ENCODE peak calls at places on chromosomes 12 and 14, in eight cellular contexts. X, J, A, Q, L, N, Y and U are unnamed samples.

GRCh38 chr14:103393687-103394626 is 8.7 kb downstream of the MARK3 start:
- DNase-seq in Y (peak; percentile 53), Q (peak; percentile 70), L (peak; percentile 44), N (peak; percentile 41), X (no peak), J (no peak), A (no peak), U (no peak)

GRCh38 chr14:36767603-36768281 is 106.1 kb downstream of the PAX9 start:
- DNase-seq in J (no peak), N (peak; percentile 99), A (no peak), Y (no peak), Q (peak; percentile 27), X (no peak), L (peak; percentile 55), U (no peak)

GRCh38 chr12:52413787-52414345 is 7.7 kb upstream of the KRT82 start:
- DNase-seq in J (no peak), Y (no peak), L (no peak), A (no peak), X (no peak), Q (no peak), N (no peak), U (no peak)

GRCh38 chr14:89294060-89294459 is 123.0 kb downstream of the FOXN3 start:
- DNase-seq in Q (no peak), Y (no peak), J (no peak), N (no peak), A (no peak), L (no peak), X (no peak), U (no peak)

GRCh38 chr14:91866061-91866460 is 1.3 kb downstream of the TC2N start:
- DNase-seq in N (no peak), Q (peak; percentile 71), X (no peak), Y (no peak), L (peak; percentile 52), A (no peak), J (no peak), U (no peak)

GRCh38 chr12:79747274-79747673 is 56.5 kb upstream of the PAWR start:
- DNase-seq in X (no peak), L (no peak), Y (peak; percentile 55), A (no peak), Q (no peak), N (no peak), J (no peak), U (no peak)

GRCh38 chr12:100717733-100718067 is 76.9 kb upstream of the ANO4 start:
- DNase-seq in L (no peak), N (peak; percentile 13), Y (no peak), J (no peak), Q (peak; percentile 20), X (no peak), A (no peak), U (no peak)

GRCh38 chr12:127393896-127394295 is 873.1 kb upstream of the TMEM132C start:
- DNase-seq in Q (peak; percentile 72), L (peak; percentile 61), X (peak; percentile 19), Y (peak; percentile 76), N (peak; percentile 62), J (no peak), A (no peak), U (no peak)

GRCh38 chr14:79352026-79352425 is 859.3 kb downstream of the DIO2 start:
- DNase-seq in L (no peak), A (no peak), X (no peak), Y (peak; percentile 15), Q (peak; percentile 3), N (peak; percentile 1), J (no peak), U (no peak)

GRCh38 chr14:61381589-61381988 is 60.2 kb downstream of the PRKCH start:
- DNase-seq in Y (no peak), Q (no peak), N (peak; percentile 62), X (no peak), A (no peak), L (peak; percentile 46), J (no peak), U (no peak)

GRCh38 chr12:40915172-40915571 is 222.9 kb downstream of the CNTN1 start:
- DNase-seq in Y (no peak), A (no peak), J (no peak), N (no peak), L (no peak), Q (no peak), X (no peak), U (no peak)

GRCh38 chr12:27652174-27652763 is 44.0 kb upstream of the REP15 start:
- DNase-seq in L (peak; percentile 87), N (peak; percentile 86), J (no peak), Q (peak; percentile 80), A (peak; percentile 43), Y (peak; percentile 84), X (peak; percentile 66), U (peak; percentile 59)

GRCh38 chr14:46580941-46581671 is 70.5 kb downstream of the RPL10L start:
- DNase-seq in L (peak; percentile 63), N (peak; percentile 59), A (no peak), J (no peak), Q (no peak), X (no peak), Y (no peak), U (no peak)

DNA sequence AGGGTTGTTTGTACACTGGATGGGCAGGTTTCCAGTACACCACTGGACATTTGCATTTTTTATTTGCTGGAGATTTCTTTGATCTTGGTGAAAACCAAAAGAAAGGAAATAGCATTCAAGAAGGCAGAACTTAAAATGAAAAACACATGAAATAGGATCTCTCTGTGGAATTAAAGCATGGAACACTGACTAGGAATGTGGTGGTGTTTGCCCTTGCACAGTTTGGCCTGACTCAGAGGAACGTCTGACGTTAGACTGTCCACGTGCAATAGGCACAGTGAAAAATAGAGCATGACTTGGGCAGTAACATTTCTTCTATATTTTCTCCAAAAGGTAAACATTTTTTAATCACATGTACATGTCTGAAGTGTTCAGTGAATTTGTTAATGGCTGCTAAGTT is 474.1 kb upstream of the PRICKLE1 start:
- DNase-seq in Q (peak; percentile 25), L (no peak), Y (peak; percentile 78), N (peak; percentile 4), X (peak; percentile 32), J (no peak), A (peak; percentile 26), U (no peak)
- TF ChIP-seq CTCF in Q (no peak), L (no peak), Y (no peak), N (no peak), X (no peak), J (no peak), A (no peak), U (no peak)

GRCh38 chr12:48863296-48863695 is 2.4 kb downstream of the RND1 start:
- DNase-seq in Y (no peak), Q (no peak), J (no peak), N (no peak), L (no peak), X (no peak), A (no peak), U (no peak)

GRCh38 chr12:48865141-48865440 is 579 bp downstream of the RND1 start:
- DNase-seq in N (no peak), L (no peak), A (no peak), J (no peak), X (no peak), Y (no peak), Q (no peak), U (no peak)

GRCh38 chr12:48862691-48863090 is 3.0 kb downstream of the RND1 start:
- DNase-seq in J (no peak), N (no peak), A (no peak), Q (no peak), Y (no peak), X (no peak), L (no peak), U (no peak)

GRCh38 chr12:48868446-48868845 is 2.8 kb upstream of the RND1 start:
- DNase-seq in Y (no peak), Q (no peak), X (no peak), N (no peak), L (no peak), A (no peak), J (no peak), U (no peak)

GRCh38 chr12:48865441-48866290 is at the start of gene RND1:
- DNase-seq in N (peak; percentile 96), J (peak; percentile 65), X (peak; percentile 66), Q (peak; percentile 85), L (peak; percentile 95), A (peak; percentile 73), Y (peak; percentile 90), U (peak; percentile 77)
- TF ChIP-seq CTCF in N (no peak), J (no peak), X (no peak), Q (peak; percentile 29), L (no peak), A (peak; percentile 10), Y (no peak), U (no peak)

GRCh38 chr14:100709252-100709955 is 17.3 kb upstream of the DLK1 start:
- DNase-seq in J (no peak), A (no peak), Y (peak; percentile 10), Q (no peak), L (no peak), N (peak; percentile 31), X (no peak), U (peak; percentile 70)
- TF ChIP-seq CTCF in J (peak; percentile 46), A (no peak), Y (peak; percentile 56), Q (no peak), L (no peak), N (peak; percentile 25), X (peak; percentile 31), U (no peak)

DNA sequence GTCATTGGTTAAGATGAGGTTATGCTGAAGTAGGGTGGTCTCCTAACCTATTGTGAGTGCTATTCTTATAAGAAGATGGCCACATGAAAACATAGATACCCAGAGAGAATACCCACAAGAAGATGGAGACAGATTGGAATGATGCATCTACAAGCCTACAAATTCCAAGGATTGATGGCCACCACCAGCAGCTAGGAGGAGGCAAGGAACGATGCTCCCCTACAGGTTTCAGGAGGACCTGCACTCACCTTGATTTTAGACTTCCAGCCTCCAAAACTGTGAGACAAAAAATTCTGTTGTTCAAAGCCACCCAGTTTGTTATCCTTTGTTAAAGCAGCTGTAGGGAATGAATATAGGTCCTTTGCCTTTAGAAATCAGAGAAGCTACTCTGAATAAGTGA is 227.4 kb downstream of the NEDD1 start:
- DNase-seq in Q (no peak), J (no peak), A (no peak), Y (no peak), L (no peak), X (no peak), N (no peak), U (no peak)
- TF ChIP-seq CTCF in Q (no peak), J (no peak), A (peak; percentile 22), Y (no peak), L (no peak), X (no peak), N (peak; percentile 10), U (peak; percentile 40)

DNA sequence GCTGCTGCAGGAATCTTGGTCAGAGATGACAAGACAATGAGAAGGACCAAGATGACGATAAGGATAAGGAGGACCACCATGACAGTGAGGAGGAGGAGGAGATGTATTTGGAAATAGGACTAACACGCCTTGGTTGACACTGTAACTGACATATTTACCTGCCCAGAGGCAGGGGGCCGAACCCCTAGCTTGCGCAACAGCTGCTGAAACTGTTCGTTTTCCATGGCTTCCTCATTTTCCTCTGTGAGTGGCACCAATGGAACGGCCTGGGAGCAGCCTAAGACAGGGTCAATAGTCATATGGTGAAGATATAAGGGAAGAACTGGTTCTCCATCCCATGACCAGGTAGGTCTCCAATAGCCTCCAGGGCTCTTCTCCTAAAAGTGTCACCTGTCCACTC is 28.8 kb downstream of the TIMELESS start:
- DNase-seq in L (no peak), X (no peak), N (no peak), Q (no peak), A (no peak), Y (no peak), J (no peak), U (no peak)
- TF ChIP-seq CTCF in L (no peak), X (no peak), N (no peak), Q (no peak), A (no peak), Y (no peak), J (no peak), U (no peak)